ENCODE peak calls at places on chromosomes 5 and 9, in ten cellular contexts. X is G401, D is Kasumi-1, R is amniotic stem cell, K is osteocyte, A is GOT3, N is lung, B is PC-9, G is A673, F is fibroblast of the aortic adventitia. C is an unnamed sample.

GRCh38 chr5:144177548-144177947 is 6.9 kb downstream of the KCTD16 start:
- DNase-seq in D (no peak), X (no peak), F (no peak), G (no peak), K (no peak), R (no peak), N (no peak), A (no peak), B (no peak), C (no peak)

GRCh38 chr9:72454871-72455471 is 66.4 kb upstream of the TMC1 start:
- DNase-seq in D (no peak), X (no peak), F (peak; percentile 50), R (no peak), K (no peak), N (no peak), G (peak; percentile 41), B (no peak), A (no peak), C (no peak)

GRCh38 chr5:17415282-17415681 is 82.7 kb upstream of the TAF11L2 start:
- DNase-seq in X (peak; percentile 11), B (no peak), D (no peak), A (no peak), K (no peak), G (no peak), F (no peak), N (no peak), R (no peak), C (no peak)

GRCh38 chr5:78881884-78882283 is 103.2 kb downstream of the ARSB start:
- DNase-seq in K (no peak), N (no peak), R (no peak), A (no peak), G (no peak), X (no peak), B (no peak), D (no peak), F (no peak), C (no peak)

GRCh38 chr5:179167871-179168451 is 107.8 kb downstream of the ZNF354C start:
- DNase-seq in G (no peak), N (no peak), K (no peak), X (no peak), F (no peak), R (no peak), D (no peak), B (no peak), A (no peak), C (no peak)

GRCh38 chr9:83981126-83981871 is 694 bp downstream of the RMI1 start:
- DNase-seq in G (peak; percentile 71), F (peak; percentile 39), K (no peak), R (no peak), N (no peak), B (peak; percentile 74), A (no peak), X (peak; percentile 75), D (peak; percentile 55), C (peak; percentile 73)

GRCh38 chr9:15975101-15975778 is 422.4 kb downstream of the CCDC171 start:
- DNase-seq in A (no peak), N (no peak), D (no peak), X (no peak), G (no peak), F (no peak), R (no peak), K (no peak), B (no peak), C (no peak)

GRCh38 chr5:91441082-91441481 is 58.0 kb upstream of the ARRDC3 start:
- DNase-seq in A (no peak), F (no peak), K (no peak), B (no peak), N (no peak), R (no peak), D (no peak), X (no peak), G (no peak), C (no peak)

GRCh38 chr9:130768265-130768664 is 66.8 kb upstream of the ABL1 start:
- DNase-seq in F (no peak), A (no peak), X (no peak), B (no peak), D (peak; percentile 54), K (no peak), R (no peak), N (no peak), G (no peak), C (peak; percentile 60)

GRCh38 chr5:72845889-72846288 is 29.4 kb downstream of the TNPO1 start:
- DNase-seq in B (no peak), G (no peak), K (no peak), A (no peak), F (peak; percentile 91), X (no peak), D (no peak), N (no peak), R (no peak), C (no peak)

GRCh38 chr5:150815010-150815409 is 31.3 kb upstream of the IRGM start:
- DNase-seq in D (no peak), N (no peak), R (no peak), A (no peak), B (no peak), X (no peak), G (no peak), K (no peak), F (no peak), C (no peak)

GRCh38 chr9:18542837-18543405 is 69.0 kb downstream of the ADAMTSL1 start:
- DNase-seq in B (no peak), N (no peak), X (no peak), A (no peak), R (no peak), F (peak; percentile 94), K (no peak), G (no peak), D (no peak), C (no peak)

GRCh38 chr5:171750316-171750788 is 35.3 kb upstream of the SMIM23 start:
- DNase-seq in A (no peak), B (no peak), F (peak; percentile 64), R (no peak), N (peak; percentile 37), K (no peak), X (peak; percentile 3), G (peak; percentile 13), D (no peak), C (no peak)

GRCh38 chr9:137412431-137412830 is 10.5 kb downstream of the EXD3 start:
- DNase-seq in N (no peak), K (no peak), B (no peak), A (no peak), F (no peak), X (no peak), R (no peak), D (no peak), G (no peak), C (no peak)

GRCh38 chr5:61974680-61975079 is 331.3 kb upstream of the KIF2A start:
- DNase-seq in R (no peak), A (no peak), B (no peak), N (no peak), G (no peak), X (no peak), D (no peak), F (no peak), K (no peak), C (no peak)

GRCh38 chr5:43565043-43565442 is 8.2 kb upstream of the PAIP1 start:
- DNase-seq in F (no peak), G (no peak), A (no peak), K (no peak), X (no peak), R (no peak), D (no peak), N (no peak), B (no peak), C (no peak)

GRCh38 chr5:78367318-78367991 is 7.0 kb downstream of the SCAMP1 start:
- DNase-seq in F (no peak), N (no peak), G (no peak), B (no peak), R (no peak), K (no peak), D (peak; percentile 51), A (no peak), X (no peak), C (no peak)

GRCh38 chr9:91361294-91362201 is at the start of gene AUH:
- DNase-seq in B (peak; percentile 60), A (peak; percentile 27), N (peak; percentile 83), R (peak; percentile 48), F (peak; percentile 69), X (peak; percentile 82), K (peak; percentile 96), D (peak; percentile 28), G (peak; percentile 86), C (peak; percentile 95)

GRCh38 chr9:127910613-127911205 is 6.1 kb downstream of the ST6GALNAC4 start:
- DNase-seq in K (no peak), X (peak; percentile 85), G (peak; percentile 45), B (no peak), D (peak; percentile 26), N (no peak), R (no peak), A (no peak), F (peak; percentile 48), C (no peak)

GRCh38 chr9:121472361-121472910 is 27.2 kb downstream of the GGTA1 start:
- DNase-seq in K (no peak), G (no peak), D (no peak), A (no peak), B (no peak), N (no peak), F (no peak), R (no peak), X (no peak), C (no peak)

GRCh38 chr9:131798166-131798565 is 58.3 kb upstream of the RAPGEF1 start:
- DNase-seq in D (no peak), F (no peak), R (no peak), G (no peak), X (no peak), K (no peak), N (no peak), B (no peak), A (no peak), C (no peak)

GRCh38 chr5:171571663-171572062 is 152.2 kb downstream of the FGF18 start:
- DNase-seq in B (peak; percentile 58), K (no peak), X (no peak), D (no peak), R (peak; percentile 8), F (peak; percentile 50), G (peak; percentile 29), N (no peak), A (no peak), C (peak; percentile 24)